ENCODE peak calls at places on chromosomes 11 and 22, in eight cellular contexts. N is activated CD8-positive, alpha-beta memory T cell treated with anti-CD3 and anti-CD28 coated beads, Interleukin-2, amount 10 ng/mL, durations not matched to agents 7 days and 5 days; E is fibroblast of villous mesenchyme; K is neural crest cell; H is NCI-H774; Z is right lobe of liver; A is HCEC 1CT; R is stimulated activated CD4-positive, alpha-beta T cell treated with anti-CD3 and anti-CD28 coated beads, Interleukin-15, amount 100 ng/mL, for 1 hour. O is an unnamed sample.

GRCh38 chr11:3058753-3059664 is 1.8 kb upstream of the CARS1 start:
- DNase-seq in N (no peak), E (peak), K (no peak), H (no peak), Z (no peak), A (peak), R (no peak), O (no peak)

GRCh38 chr11:121625784-121626506 is 173.2 kb upstream of the SORL1-AS1 start:
- DNase-seq in N (no peak), E (no peak), K (no peak), H (no peak), Z (no peak), A (no peak), R (no peak), O (no peak)

GRCh38 chr22:38868886-38869381 is 3.1 kb downstream of the CBX6 start:
- DNase-seq in N (peak), E (peak), K (peak), H (peak), Z (peak), A (peak), R (peak), O (peak)

GRCh38 chr11:18105086-18105801 is 638 bp downstream of the SAAL1 start:
- DNase-seq in N (no peak), E (no peak), K (no peak), H (no peak), Z (no peak), A (no peak), R (no peak), O (no peak)

GRCh38 chr11:75239551-75240290 is 853 bp upstream of the TPBGL start:
- DNase-seq in N (peak), E (no peak), K (no peak), H (no peak), Z (peak), A (no peak), R (no peak), O (no peak)

GRCh38 chr11:8867856-8868705 is 42.9 kb upstream of the AKIP1 start:
- DNase-seq in N (no peak), E (peak), K (no peak), H (no peak), Z (no peak), A (peak), R (no peak), O (no peak)

GRCh38 chr11:44680982-44681597 is 45.7 kb upstream of the TSPAN18 start:
- DNase-seq in N (peak), E (peak), K (no peak), H (no peak), Z (no peak), A (no peak), R (peak), O (no peak)

GRCh38 chr11:75351541-75352416 is at the start of gene ARRB1:
- DNase-seq in N (peak), E (peak), K (peak), H (peak), Z (peak), A (peak), R (peak), O (no peak)

GRCh38 chr11:78560826-78561484 is 13.7 kb downstream of the NARS2 start:
- DNase-seq in N (no peak), E (peak), K (no peak), H (peak), Z (no peak), A (peak), R (no peak), O (no peak)

GRCh38 chr11:126411971-126412381 is 56.5 kb downstream of the ST3GAL4 start:
- DNase-seq in N (no peak), E (no peak), K (no peak), H (no peak), Z (no peak), A (no peak), R (no peak), O (no peak)